ENCODE peak calls at places on chromosomes 13 and 19, in five cellular contexts. One of them, this sample, is unnamed.

GRCh38 chr19:39052243-39052746 is 19.9 kb upstream of the FBXO27 start:
- DNase-seq in nephron progenitor cell: peak
- DNase-seq in endothelial cell: peak
- DNase-seq in cardiac muscle cell: peak
- DNase-seq in B cell: peak
- DNase-seq in this sample: peak

GRCh38 chr13:110106726-110107125 is 200.2 kb downstream of the COL4A1 start:
- DNase-seq in nephron progenitor cell: no peak
- DNase-seq in endothelial cell: no peak
- DNase-seq in cardiac muscle cell: peak
- DNase-seq in B cell: no peak
- DNase-seq in this sample: no peak

GRCh38 chr13:32804673-32805260 is 211.5 kb upstream of the KL start:
- DNase-seq in nephron progenitor cell: no peak
- DNase-seq in endothelial cell: no peak
- DNase-seq in cardiac muscle cell: peak
- DNase-seq in B cell: no peak
- DNase-seq in this sample: no peak

GRCh38 chr19:35155441-35155840 is 906 bp downstream of the FXYD5 start:
- DNase-seq in nephron progenitor cell: no peak
- DNase-seq in endothelial cell: no peak
- DNase-seq in cardiac muscle cell: no peak
- DNase-seq in B cell: peak
- DNase-seq in this sample: peak

GRCh38 chr13:99028890-99029289 is 51.0 kb upstream of the DOCK9 start:
- DNase-seq in nephron progenitor cell: no peak
- DNase-seq in endothelial cell: no peak
- DNase-seq in cardiac muscle cell: no peak
- DNase-seq in B cell: no peak
- DNase-seq in this sample: peak

GRCh38 chr13:50244913-50245574 is 229.8 kb downstream of the KCNRG start:
- DNase-seq in nephron progenitor cell: no peak
- DNase-seq in endothelial cell: no peak
- DNase-seq in cardiac muscle cell: peak
- DNase-seq in B cell: no peak
- DNase-seq in this sample: peak

GRCh38 chr19:41324231-41324702 is 14.3 kb downstream of the CCDC97 start:
- DNase-seq in nephron progenitor cell: no peak
- DNase-seq in endothelial cell: no peak
- DNase-seq in cardiac muscle cell: no peak
- DNase-seq in B cell: no peak
- DNase-seq in this sample: no peak

GRCh38 chr13:23654111-23655110 is 84.2 kb downstream of the TNFRSF19 start:
- DNase-seq in nephron progenitor cell: no peak
- DNase-seq in endothelial cell: peak
- DNase-seq in cardiac muscle cell: peak
- DNase-seq in B cell: no peak
- DNase-seq in this sample: no peak

GRCh38 chr19:52331757-52332156 is 4.3 kb upstream of the ZNF610 start:
- DNase-seq in nephron progenitor cell: peak
- DNase-seq in endothelial cell: no peak
- DNase-seq in cardiac muscle cell: peak
- DNase-seq in B cell: no peak
- DNase-seq in this sample: no peak

GRCh38 chr19:10471909-10472308 is 31.2 kb downstream of the KEAP1 start:
- DNase-seq in nephron progenitor cell: no peak
- DNase-seq in endothelial cell: no peak
- DNase-seq in cardiac muscle cell: peak
- DNase-seq in B cell: no peak
- DNase-seq in this sample: peak

GRCh38 chr19:22530042-22530441 is 104.1 kb upstream of the ZNF492 start:
- DNase-seq in nephron progenitor cell: no peak
- DNase-seq in endothelial cell: no peak
- DNase-seq in cardiac muscle cell: no peak
- DNase-seq in B cell: no peak
- DNase-seq in this sample: no peak

GRCh38 chr13:91878491-91878890 is 480.1 kb downstream of the GPC5 start:
- DNase-seq in nephron progenitor cell: no peak
- DNase-seq in endothelial cell: no peak
- DNase-seq in cardiac muscle cell: no peak
- DNase-seq in B cell: no peak
- DNase-seq in this sample: no peak

GRCh38 chr19:56110515-56111448 is 10.3 kb downstream of the ZNF787 start:
- DNase-seq in nephron progenitor cell: peak
- DNase-seq in endothelial cell: peak
- DNase-seq in cardiac muscle cell: peak
- DNase-seq in B cell: no peak
- DNase-seq in this sample: no peak

GRCh38 chr19:51621178-51621577 is 9.0 kb downstream of the SIGLEC5 start:
- DNase-seq in nephron progenitor cell: no peak
- DNase-seq in endothelial cell: no peak
- DNase-seq in cardiac muscle cell: no peak
- DNase-seq in B cell: peak
- DNase-seq in this sample: no peak

GRCh38 chr13:113816925-113817859 is 46.7 kb downstream of the GAS6 start:
- DNase-seq in nephron progenitor cell: peak
- DNase-seq in endothelial cell: peak
- DNase-seq in cardiac muscle cell: peak
- DNase-seq in B cell: peak
- DNase-seq in this sample: peak

GRCh38 chr13:76019421-76020044 is 383.4 kb downstream of the LMO7 start:
- DNase-seq in nephron progenitor cell: peak
- DNase-seq in endothelial cell: peak
- DNase-seq in cardiac muscle cell: no peak
- DNase-seq in B cell: no peak
- DNase-seq in this sample: no peak
- TF ChIP-seq CTCF in nephron progenitor cell: peak
- TF ChIP-seq CTCF in endothelial cell: no peak
- TF ChIP-seq CTCF in cardiac muscle cell: no peak
- TF ChIP-seq CTCF in B cell: no peak
- TF ChIP-seq CTCF in this sample: no peak

DNA sequence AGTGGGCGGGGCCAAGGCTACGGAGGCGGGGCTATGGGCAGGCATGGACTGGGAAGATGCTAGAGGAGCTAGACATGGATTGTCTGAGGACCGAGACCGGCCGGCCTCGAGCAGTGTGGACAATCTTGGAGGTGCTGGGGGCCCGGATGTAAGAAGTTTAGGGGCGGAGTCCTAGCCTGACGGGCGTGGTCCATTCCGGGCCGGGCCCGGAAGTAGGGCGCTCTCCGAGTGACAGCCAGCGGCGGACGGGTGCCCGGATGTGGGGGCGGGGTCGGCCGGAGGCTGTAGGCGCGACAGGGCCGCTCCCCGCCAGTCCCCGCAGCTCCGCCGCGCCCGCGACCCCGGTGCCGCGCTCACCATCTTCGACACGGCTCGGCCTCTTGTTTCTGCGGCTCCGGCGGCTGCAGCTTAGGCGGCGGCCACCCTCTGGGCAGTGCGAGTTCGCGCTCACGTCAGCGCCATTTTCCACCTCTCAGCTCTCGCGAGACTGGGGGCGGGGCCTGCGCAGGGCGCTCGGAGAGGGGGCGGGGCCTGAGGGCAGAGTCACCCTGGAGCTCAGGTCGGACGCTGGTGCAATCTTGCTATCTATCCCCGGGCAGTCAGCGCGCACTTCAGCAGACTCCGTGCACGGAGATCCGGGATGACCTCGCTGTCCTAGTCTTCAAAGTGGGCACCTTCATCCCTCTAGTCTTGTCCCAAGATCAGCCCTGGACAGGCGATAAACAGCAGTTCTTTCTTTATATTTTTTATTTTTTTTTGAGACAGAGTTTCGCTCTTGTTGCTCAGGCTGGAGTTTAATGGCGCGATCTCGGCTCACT is at the start of gene ZNF414:
- DNase-seq in nephron progenitor cell: peak
- DNase-seq in endothelial cell: peak
- DNase-seq in cardiac muscle cell: peak
- DNase-seq in B cell: peak
- DNase-seq in this sample: peak
- TF ChIP-seq CTCF in nephron progenitor cell: no peak
- TF ChIP-seq CTCF in endothelial cell: no peak
- TF ChIP-seq CTCF in cardiac muscle cell: no peak
- TF ChIP-seq CTCF in B cell: no peak
- TF ChIP-seq CTCF in this sample: no peak

GRCh38 chr19:36939153-36939552 is 23.0 kb downstream of the ZNF568 start:
- DNase-seq in nephron progenitor cell: no peak
- DNase-seq in endothelial cell: no peak
- DNase-seq in cardiac muscle cell: peak
- DNase-seq in B cell: no peak
- DNase-seq in this sample: no peak
- TF ChIP-seq CTCF in nephron progenitor cell: no peak
- TF ChIP-seq CTCF in endothelial cell: no peak
- TF ChIP-seq CTCF in cardiac muscle cell: peak
- TF ChIP-seq CTCF in B cell: no peak
- TF ChIP-seq CTCF in this sample: no peak

GRCh38 chr19:33997690-33998089 is 174.6 kb upstream of the LSM14A start:
- DNase-seq in nephron progenitor cell: no peak
- DNase-seq in endothelial cell: no peak
- DNase-seq in cardiac muscle cell: no peak
- DNase-seq in B cell: no peak
- DNase-seq in this sample: no peak
- TF ChIP-seq CTCF in nephron progenitor cell: no peak
- TF ChIP-seq CTCF in endothelial cell: peak
- TF ChIP-seq CTCF in cardiac muscle cell: peak
- TF ChIP-seq CTCF in B cell: no peak
- TF ChIP-seq CTCF in this sample: no peak

GRCh38 chr13:46008631-46009030 is 43.9 kb downstream of the ZC3H13 start:
- DNase-seq in nephron progenitor cell: no peak
- DNase-seq in endothelial cell: no peak
- DNase-seq in cardiac muscle cell: no peak
- DNase-seq in B cell: no peak
- DNase-seq in this sample: no peak

GRCh38 chr13:46006688-46007452 is 45.7 kb downstream of the ZC3H13 start:
- DNase-seq in nephron progenitor cell: no peak
- DNase-seq in endothelial cell: no peak
- DNase-seq in cardiac muscle cell: no peak
- DNase-seq in B cell: no peak
- DNase-seq in this sample: no peak

GRCh38 chr13:46012404-46012803 is 40.1 kb downstream of the ZC3H13 start:
- DNase-seq in nephron progenitor cell: no peak
- DNase-seq in endothelial cell: no peak
- DNase-seq in cardiac muscle cell: no peak
- DNase-seq in B cell: no peak
- DNase-seq in this sample: no peak

GRCh38 chr13:46015374-46015773 is 37.2 kb downstream of the ZC3H13 start:
- DNase-seq in nephron progenitor cell: no peak
- DNase-seq in endothelial cell: no peak
- DNase-seq in cardiac muscle cell: no peak
- DNase-seq in B cell: no peak
- DNase-seq in this sample: no peak

GRCh38 chr13:46010148-46010547 is 42.4 kb downstream of the ZC3H13 start:
- DNase-seq in nephron progenitor cell: no peak
- DNase-seq in endothelial cell: peak
- DNase-seq in cardiac muscle cell: no peak
- DNase-seq in B cell: no peak
- DNase-seq in this sample: no peak
- TF ChIP-seq CTCF in nephron progenitor cell: peak
- TF ChIP-seq CTCF in endothelial cell: peak
- TF ChIP-seq CTCF in cardiac muscle cell: peak
- TF ChIP-seq CTCF in B cell: no peak
- TF ChIP-seq CTCF in this sample: no peak

DNA sequence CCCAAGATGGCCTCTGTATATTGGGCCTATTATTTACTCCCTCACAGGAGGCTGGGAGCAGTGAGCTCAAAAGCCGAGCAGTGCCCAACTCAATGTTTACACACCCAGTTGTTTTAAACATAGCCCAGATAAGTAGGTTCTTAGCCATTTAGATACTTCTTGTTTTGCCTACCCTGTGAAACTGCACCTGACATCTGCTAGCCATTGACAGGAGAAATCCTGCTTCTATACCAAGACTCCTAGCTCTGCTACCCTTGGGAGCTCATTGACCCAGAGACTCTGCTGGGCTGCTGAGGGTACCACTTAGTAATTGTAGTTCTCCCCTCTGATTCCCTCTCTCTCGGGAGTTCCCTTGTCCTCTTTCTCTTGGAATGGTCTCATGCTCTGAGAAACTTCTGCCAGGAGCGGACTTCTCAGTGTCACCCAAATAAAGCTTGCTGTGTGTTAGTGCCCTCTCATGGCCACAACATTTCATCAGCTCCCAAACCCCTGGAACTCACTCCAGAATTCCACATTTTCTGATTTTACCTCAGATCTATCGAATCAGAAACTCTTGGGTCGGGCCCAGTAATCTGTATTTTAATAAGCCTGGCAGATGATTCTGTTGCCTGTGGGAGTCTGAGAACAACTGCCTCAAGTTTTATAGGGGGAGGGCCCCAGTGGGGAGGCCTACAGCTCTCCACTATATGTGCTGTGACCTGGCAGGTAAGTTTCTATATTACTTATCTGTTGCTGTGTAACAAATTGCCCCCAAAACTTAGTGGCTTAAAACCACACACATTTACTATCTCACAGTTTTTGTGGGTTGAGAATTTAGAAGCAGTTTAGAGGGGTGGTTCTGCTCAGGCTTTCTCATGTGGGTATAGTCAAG is 221.1 kb downstream of the TDRD3 start:
- DNase-seq in nephron progenitor cell: no peak
- DNase-seq in endothelial cell: peak
- DNase-seq in cardiac muscle cell: peak
- DNase-seq in B cell: no peak
- DNase-seq in this sample: no peak
- TF ChIP-seq CTCF in nephron progenitor cell: peak
- TF ChIP-seq CTCF in endothelial cell: no peak
- TF ChIP-seq CTCF in cardiac muscle cell: peak
- TF ChIP-seq CTCF in B cell: no peak
- TF ChIP-seq CTCF in this sample: no peak

GRCh38 chr13:100526299-100527030 is 62.1 kb downstream of the GGACT start:
- DNase-seq in nephron progenitor cell: peak
- DNase-seq in endothelial cell: no peak
- DNase-seq in cardiac muscle cell: no peak
- DNase-seq in B cell: no peak
- DNase-seq in this sample: no peak
- TF ChIP-seq CTCF in nephron progenitor cell: no peak
- TF ChIP-seq CTCF in endothelial cell: no peak
- TF ChIP-seq CTCF in cardiac muscle cell: no peak
- TF ChIP-seq CTCF in B cell: no peak
- TF ChIP-seq CTCF in this sample: no peak

This sample was measured in activated CD8-positive, alpha-beta T cell treated with anti-CD3 and anti-CD28 coated beads for 36 hours.